ENCODE peak calls at places on chromosomes 12 and 14, in nine cellular contexts. L is progenitor cell of endocrine pancreas, Q is astrocyte of the spinal cord, K is prostate gland, X is hepatocyte, Z is H1, T is GM13977, B is HFF-Myc, U is cardiac fibroblast. Y is an unnamed sample.

GRCh38 chr12:57813111-57813970 is 5.2 kb downstream of the AVIL start:
- DNase-seq in B (no peak), Z (no peak), Q (peak), T (no peak), U (no peak), K (no peak), X (no peak), L (no peak), Y (no peak)

GRCh38 chr14:52013984-52014600 is 24.7 kb downstream of the RTRAF start:
- DNase-seq in Z (no peak), K (no peak), T (no peak), X (no peak), Q (no peak), U (no peak), B (no peak), L (peak), Y (no peak)

GRCh38 chr12:75765170-75766059 is 254.0 kb upstream of the KRR1 start:
- DNase-seq in X (no peak), K (no peak), Q (no peak), L (no peak), Z (no peak), U (no peak), T (no peak), B (no peak), Y (no peak)

GRCh38 chr12:64273527-64274403 is 51.7 kb upstream of the KICS2 start:
- DNase-seq in X (peak), B (no peak), L (no peak), Z (peak), K (no peak), U (peak), Q (no peak), T (no peak), Y (no peak)

GRCh38 chr12:6697584-6698351 is 2.8 kb downstream of the PIANP start:
- DNase-seq in B (peak), X (peak), U (peak), Z (no peak), T (peak), Q (peak), L (no peak), K (no peak), Y (no peak)

GRCh38 chr14:104770851-104771272 is 17.9 kb downstream of the SIVA1 start:
- DNase-seq in Q (no peak), B (no peak), Z (no peak), T (no peak), U (peak), K (no peak), L (no peak), X (no peak), Y (no peak)

GRCh38 chr12:77152623-77153193 is 87.3 kb upstream of the E2F7 start:
- DNase-seq in Q (peak), K (no peak), T (no peak), Z (no peak), L (no peak), U (peak), X (peak), B (peak), Y (no peak)

GRCh38 chr12:95789126-95790024 is 1.2 kb downstream of the NTN4 start:
- DNase-seq in T (no peak), X (peak), K (peak), Q (no peak), B (no peak), L (peak), Z (no peak), U (peak), Y (no peak)

GRCh38 chr12:20629414-20630156 is 65.5 kb upstream of the SLCO1C1 start:
- DNase-seq in Q (peak), L (no peak), U (peak), T (no peak), X (peak), B (no peak), Z (no peak), K (peak), Y (no peak)

GRCh38 chr12:119713551-119714031 is 45.7 kb downstream of the PRKAB1 start:
- DNase-seq in K (no peak), L (no peak), U (no peak), Q (no peak), T (no peak), Z (no peak), B (no peak), X (no peak), Y (no peak)

GRCh38 chr12:105382771-105383632 is 52.5 kb downstream of the C12orf75 start:
- DNase-seq in B (peak), L (no peak), U (peak), Q (peak), T (peak), X (peak), K (peak), Z (no peak), Y (no peak)

GRCh38 chr12:109255377-109255776 is 53.7 kb downstream of the FOXN4 start:
- DNase-seq in X (no peak), Q (no peak), T (no peak), U (peak), Z (peak), K (no peak), B (no peak), L (no peak), Y (no peak)

GRCh38 chr14:96053600-96054381 is 14.6 kb downstream of the C14orf132 start:
- DNase-seq in K (no peak), Q (peak), L (no peak), U (peak), B (peak), X (peak), T (no peak), Z (no peak), Y (no peak)

GRCh38 chr12:52824741-52825410 is 9.2 kb downstream of the KRT79 start:
- DNase-seq in L (no peak), T (no peak), Z (no peak), K (no peak), U (no peak), B (no peak), Q (no peak), X (no peak), Y (no peak)

GRCh38 chr12:121190523-121191031 is 19.4 kb upstream of the P2RX4 start:
- DNase-seq in Z (no peak), T (no peak), U (peak), X (peak), B (peak), K (no peak), L (no peak), Q (peak), Y (no peak)

GRCh38 chr12:91633734-91634357 is 451.2 kb upstream of the DCN start:
- DNase-seq in K (no peak), Z (no peak), L (no peak), B (no peak), U (no peak), Q (no peak), X (no peak), T (no peak), Y (no peak)

GRCh38 chr12:24840046-24840800 is 108.7 kb downstream of the BCAT1 start:
- DNase-seq in Z (no peak), X (no peak), U (peak), Q (peak), T (no peak), L (no peak), B (no peak), K (no peak), Y (no peak)

GRCh38 chr12:3531496-3531895 is 40.5 kb downstream of the PRMT8 start:
- DNase-seq in U (no peak), X (no peak), Q (no peak), T (no peak), Z (no peak), B (no peak), L (no peak), K (no peak), Y (no peak)

GRCh38 chr14:45658917-45659299 is 405.9 kb upstream of the MIS18BP1 start:
- DNase-seq in B (no peak), X (no peak), U (no peak), Q (no peak), L (no peak), T (no peak), K (no peak), Z (no peak), Y (no peak)

GRCh38 chr14:45664668-45665356 is 411.8 kb upstream of the MIS18BP1 start:
- DNase-seq in U (no peak), K (no peak), Z (peak), T (no peak), X (no peak), B (no peak), L (no peak), Q (no peak), Y (no peak)
- TF ChIP-seq CTCF in U (peak), K (no peak), Z (peak), T (no peak), X (no peak), B (peak), L (peak), Q (peak), Y (no peak)

DNA sequence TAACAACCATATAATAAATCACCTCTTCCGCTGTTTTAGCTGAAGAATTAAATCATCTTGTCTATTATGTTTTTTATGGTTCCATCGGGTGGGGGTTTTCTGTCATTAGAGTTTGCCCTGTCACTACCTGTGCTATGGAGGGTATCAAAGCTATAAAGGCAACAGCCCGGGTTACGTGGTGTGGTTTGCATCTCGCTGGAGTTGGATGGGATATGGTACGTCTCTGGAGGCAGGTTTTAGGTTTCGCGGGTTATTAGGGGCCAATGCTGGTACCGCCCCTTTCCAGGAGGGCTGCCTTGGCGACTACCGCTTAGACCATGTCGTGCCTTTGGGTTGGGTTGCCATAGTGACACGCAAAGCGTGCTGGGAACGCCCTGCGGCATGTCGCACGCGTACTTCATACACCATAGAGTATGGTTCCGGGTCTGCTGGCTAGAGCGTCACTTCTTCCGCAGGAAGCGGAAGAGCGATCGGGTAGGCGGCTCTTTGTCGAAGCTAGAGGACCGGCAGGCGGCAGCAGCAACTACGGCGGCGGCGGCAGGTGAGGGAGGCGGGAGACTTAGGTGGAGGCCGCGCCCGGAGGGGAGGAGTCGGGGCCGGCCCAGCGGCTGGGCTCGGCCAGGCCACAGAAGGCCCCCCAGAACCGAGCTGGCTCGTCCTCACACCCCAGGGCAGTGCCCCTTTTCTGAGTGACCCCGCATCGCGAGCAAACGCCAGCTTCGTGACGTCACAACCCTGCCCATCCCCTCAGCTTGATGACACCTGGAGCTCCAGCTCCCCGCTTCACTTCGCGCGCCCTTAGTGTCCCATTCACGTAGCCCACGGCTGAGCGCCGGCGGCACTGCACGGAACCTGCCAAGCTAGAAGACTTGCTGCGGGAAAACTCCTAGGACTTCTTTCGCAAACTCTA is at the start of gene ZC3H10:
- DNase-seq in T (peak), L (peak), Z (peak), K (peak), Q (peak), X (peak), B (peak), U (peak), Y (peak)
- TF ChIP-seq CTCF in T (peak), L (peak), Z (peak), K (peak), Q (peak), X (peak), B (peak), U (peak), Y (no peak)

DNA sequence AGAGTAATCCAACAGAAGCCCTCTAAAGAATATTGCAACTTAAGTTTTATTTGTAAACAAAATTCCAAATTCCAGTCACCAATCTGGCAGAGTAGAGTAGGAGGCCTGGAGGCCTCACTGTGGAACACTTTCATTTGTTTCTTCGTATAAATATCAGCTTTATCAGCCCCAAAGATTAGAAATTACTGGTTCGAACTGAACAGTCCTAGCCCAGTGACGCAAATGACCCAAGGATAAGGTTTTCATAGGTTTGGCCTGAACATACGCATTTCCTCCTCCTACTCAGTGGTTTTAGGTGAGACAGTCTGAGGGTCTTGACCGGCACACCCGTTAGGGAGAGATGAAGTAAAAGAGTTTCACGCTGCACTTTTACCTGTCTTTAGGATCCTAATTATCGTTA is 1.7 kb downstream of the CDC42BPB start:
- DNase-seq in L (no peak), T (no peak), B (no peak), Q (no peak), Z (no peak), K (no peak), U (peak), X (no peak), Y (no peak)
- TF ChIP-seq CTCF in L (no peak), T (no peak), B (no peak), Q (no peak), Z (no peak), K (no peak), U (no peak), X (no peak), Y (no peak)

GRCh38 chr14:54981698-54982097 is 45.2 kb downstream of the WDHD1 start:
- DNase-seq in B (no peak), L (no peak), Q (peak), Z (no peak), K (no peak), X (no peak), T (no peak), U (peak), Y (no peak)
- TF ChIP-seq CTCF in B (no peak), L (peak), Q (peak), Z (no peak), K (no peak), X (peak), T (no peak), U (peak), Y (no peak)